ENCODE peak calls at places on chromosome 17, in five cellular contexts. A is NCI-H1436; Y is smooth muscle cell of the brain vasculature; G is RWPE1; C is stimulated activated CD4-positive, alpha-beta T cell treated with anti-CD3 and anti-CD28 coated beads, Interleukin-2, amount 100 ng/mL, for 48 hours. I is an unnamed sample.

GRCh38 chr17:8226536-8227237 is 16.3 kb upstream of the AURKB start:
- DNase-seq in A (no peak), Y (peak), G (peak), C (peak), I (no peak)

GRCh38 chr17:7292194-7292593 is 2.2 kb downstream of the YBX2 start:
- DNase-seq in A (no peak), Y (no peak), G (no peak), C (no peak), I (no peak)

GRCh38 chr17:79388556-79389295 is 222.1 kb downstream of the RBFOX3 start:
- DNase-seq in A (peak), Y (no peak), G (peak), C (no peak), I (peak)

GRCh38 chr17:48571826-48572417 is 6.2 kb downstream of the HOXB4 start:
- DNase-seq in A (no peak), Y (no peak), G (no peak), C (no peak), I (no peak)

GRCh38 chr17:56815711-56816110 is 18.0 kb downstream of the C17orf67 start:
- DNase-seq in A (no peak), Y (no peak), G (no peak), C (no peak), I (no peak)

GRCh38 chr17:42694524-42694923 is 12.2 kb downstream of the CNTNAP1 start:
- DNase-seq in A (no peak), Y (no peak), G (no peak), C (no peak), I (no peak)

GRCh38 chr17:81239714-81240555 is 817 bp downstream of the NDUFAF8 start:
- DNase-seq in A (no peak), Y (no peak), G (no peak), C (peak), I (no peak)

GRCh38 chr17:81863833-81864768 is 3.8 kb upstream of the P4HB start:
- DNase-seq in A (no peak), Y (no peak), G (no peak), C (no peak), I (no peak)

GRCh38 chr17:50830994-50831393 is 4.4 kb upstream of the WFIKKN2 start:
- DNase-seq in A (no peak), Y (peak), G (no peak), C (no peak), I (no peak)

GRCh38 chr17:70022175-70022574 is 52.9 kb upstream of the KCNJ16 start:
- DNase-seq in A (no peak), Y (no peak), G (no peak), C (no peak), I (no peak)

GRCh38 chr17:632551-632950 is 82.1 kb downstream of the VPS53 start:
- DNase-seq in A (no peak), Y (no peak), G (no peak), C (no peak), I (no peak)

GRCh38 chr17:81867123-81867951 is 3.8 kb downstream of the ARHGDIA start:
- DNase-seq in A (no peak), Y (no peak), G (no peak), C (no peak), I (no peak)

GRCh38 chr17:80774146-80774545 is 217.5 kb upstream of the CHMP6 start:
- DNase-seq in A (no peak), Y (no peak), G (no peak), C (no peak), I (no peak)

GRCh38 chr17:69733171-69734014 is 318.9 kb downstream of the MAP2K6 start:
- DNase-seq in A (no peak), Y (no peak), G (peak), C (no peak), I (no peak)

GRCh38 chr17:31559647-31560501 is 168.4 kb downstream of the RAB11FIP4 start:
- DNase-seq in A (no peak), Y (no peak), G (peak), C (no peak), I (no peak)

GRCh38 chr17:38868968-38869646 is 751 bp upstream of the LASP1 start:
- DNase-seq in A (peak), Y (no peak), G (peak), C (peak), I (peak)

GRCh38 chr17:36095992-36096391 is 6.0 kb upstream of the CCL3 start:
- DNase-seq in A (no peak), Y (no peak), G (no peak), C (no peak), I (no peak)

GRCh38 chr17:80008383-80008840 is 27.3 kb downstream of the TBC1D16 start:
- DNase-seq in A (peak), Y (no peak), G (peak), C (peak), I (peak)

GRCh38 chr17:78185981-78186688 is 717 bp downstream of the TK1 start:
- DNase-seq in A (no peak), Y (no peak), G (no peak), C (no peak), I (peak)

GRCh38 chr17:13869301-13869700 is 200.0 kb upstream of the COX10 start:
- DNase-seq in A (no peak), Y (peak), G (no peak), C (no peak), I (no peak)

GRCh38 chr17:29909604-29910003 is 20.4 kb downstream of the SSH2 start:
- DNase-seq in A (no peak), Y (no peak), G (peak), C (no peak), I (no peak)

GRCh38 chr17:79814966-79815835 is 18.3 kb upstream of the CBX8 start:
- DNase-seq in A (no peak), Y (no peak), G (no peak), C (no peak), I (no peak)

GRCh38 chr17:34308376-34308775 is 10.9 kb upstream of the CCL8 start:
- DNase-seq in A (no peak), Y (no peak), G (no peak), C (no peak), I (no peak)

GRCh38 chr17:36921131-36921851 is 16.0 kb upstream of the LHX1 start:
- DNase-seq in A (no peak), Y (no peak), G (peak), C (peak), I (no peak)

I was measured in CMK.